ENCODE peak calls at places on chromosome 11, in nine cellular contexts. Y, A, G, C, J, W, B, V and N are unnamed samples.

GRCh38 chr11:66887531-66887930 is 30.7 kb downstream of the LRFN4 start:
- DNase-seq in A (no peak), C (no peak), J (no peak), B (no peak), G (no peak), V (no peak), Y (no peak), W (no peak), N (no peak)

GRCh38 chr11:94739331-94739730 is 28.8 kb upstream of the AMOTL1 start:
- DNase-seq in A (no peak), V (no peak), G (no peak), C (no peak), B (no peak), W (no peak), Y (no peak), J (no peak), N (no peak)

GRCh38 chr11:44270403-44271192 is 39.3 kb downstream of the ALX4 start:
- DNase-seq in V (no peak), A (no peak), J (no peak), G (no peak), W (no peak), Y (no peak), B (peak), C (no peak), N (no peak)

GRCh38 chr11:96015911-96016565 is 92.1 kb upstream of the MTMR2 start:
- DNase-seq in Y (no peak), C (no peak), B (no peak), W (no peak), G (peak), V (no peak), J (no peak), A (peak), N (no peak)

GRCh38 chr11:71086687-71087258 is 165.6 kb downstream of the SHANK2 start:
- DNase-seq in B (peak), Y (peak), A (peak), G (no peak), W (peak), J (no peak), C (peak), V (peak), N (peak)

GRCh38 chr11:62137276-62137861 is 13.6 kb downstream of the INCENP start:
- DNase-seq in A (no peak), W (no peak), J (no peak), B (peak), Y (no peak), G (no peak), C (no peak), V (no peak), N (no peak)

GRCh38 chr11:46200537-46201281 is 76.8 kb upstream of the CREB3L1 start:
- DNase-seq in Y (no peak), W (no peak), C (no peak), J (no peak), A (no peak), B (no peak), V (no peak), G (no peak), N (peak)

GRCh38 chr11:47485112-47485511 is 36.2 kb upstream of the RAPSN start:
- DNase-seq in A (no peak), C (no peak), J (no peak), G (no peak), W (no peak), Y (no peak), B (no peak), V (no peak), N (no peak)

GRCh38 chr11:119106564-119107537 is at the start of gene C2CD2L:
- DNase-seq in B (peak), Y (peak), G (peak), V (peak), A (peak), W (peak), J (peak), C (peak), N (peak)

GRCh38 chr11:111565111-111565720 is 24.7 kb downstream of the LAYN start:
- DNase-seq in W (peak), A (peak), J (peak), V (peak), G (peak), B (peak), Y (peak), C (peak), N (peak)

GRCh38 chr11:3006505-3007260 is 14.6 kb upstream of the NAP1L4 start:
- DNase-seq in G (peak), B (no peak), J (no peak), C (peak), W (no peak), Y (no peak), A (no peak), V (no peak), N (no peak)

DNA sequence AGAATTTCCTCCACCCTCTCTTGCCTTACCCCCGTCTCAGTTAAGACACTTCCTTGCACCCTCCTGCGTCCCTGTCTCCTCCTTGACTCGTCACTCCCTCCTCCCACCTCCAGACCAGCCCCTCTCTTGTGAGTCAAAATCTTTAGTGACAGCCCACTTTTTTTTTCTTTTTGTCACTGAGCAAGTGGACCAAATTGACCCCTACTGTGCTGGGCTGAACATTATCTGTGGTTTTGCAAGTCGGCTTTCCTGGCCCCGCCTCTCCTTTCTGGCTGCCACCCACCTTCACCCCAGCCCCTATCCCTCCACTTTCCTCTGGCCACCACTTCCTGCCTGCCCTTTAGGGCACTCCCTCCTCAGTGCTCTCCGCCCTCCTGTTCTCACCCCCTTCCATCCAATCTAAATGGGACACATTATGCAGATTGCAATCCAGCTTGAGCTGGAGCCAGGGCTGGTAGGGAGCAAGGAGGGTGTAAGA is at the start of gene APLNR:
- DNase-seq in B (no peak), C (no peak), A (no peak), J (no peak), V (no peak), Y (no peak), G (no peak), W (no peak), N (no peak)
- H3K4me3 ChIP-seq in B (no peak), C (no peak), A (no peak), J (no peak), V (no peak), Y (no peak), G (no peak), W (no peak), N (no peak)

GRCh38 chr11:35461917-35462316 is 42.6 kb upstream of the SLC1A2 start:
- DNase-seq in G (no peak), J (no peak), B (no peak), V (no peak), Y (no peak), A (no peak), C (no peak), W (no peak), N (no peak)
- TF ChIP-seq CTCF in G (no peak), J (no peak), B (no peak), V (no peak), Y (no peak), A (no peak), C (no peak), W (no peak), N (no peak)

DNA sequence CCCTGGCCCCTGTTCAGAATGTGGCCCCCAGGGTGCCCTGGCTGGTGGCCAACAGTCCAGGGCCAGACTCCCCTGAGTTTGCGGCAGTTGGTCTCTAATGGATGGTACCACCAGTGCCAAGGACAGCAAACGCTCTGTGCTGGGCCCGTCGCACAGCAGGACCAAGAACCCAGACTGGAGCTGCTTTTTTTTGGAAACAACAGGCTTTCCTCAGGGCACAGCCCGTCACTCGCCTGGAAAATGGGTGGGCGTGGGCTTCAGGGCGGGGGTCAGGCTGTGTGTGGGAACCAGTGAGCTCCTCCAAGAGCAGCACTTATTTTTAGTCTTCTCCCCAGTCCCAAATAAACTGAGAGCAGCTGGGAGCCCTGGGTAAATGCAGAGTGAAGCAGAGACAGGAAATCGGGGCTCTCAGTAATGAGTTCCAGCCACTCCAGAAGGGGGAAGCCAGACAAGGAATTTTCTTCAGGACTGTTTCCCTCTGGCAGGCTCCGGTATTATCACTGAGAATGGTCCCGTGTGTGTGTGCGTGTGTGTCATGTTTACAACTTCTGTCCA is 62.9 kb downstream of the PPFIBP2 start:
- DNase-seq in B (peak), C (no peak), Y (peak), A (no peak), G (no peak), J (no peak), W (no peak), V (no peak), N (no peak)
- H3K4me3 ChIP-seq in B (peak), C (no peak), Y (peak), A (no peak), G (no peak), J (no peak), W (no peak), V (no peak), N (peak)

DNA sequence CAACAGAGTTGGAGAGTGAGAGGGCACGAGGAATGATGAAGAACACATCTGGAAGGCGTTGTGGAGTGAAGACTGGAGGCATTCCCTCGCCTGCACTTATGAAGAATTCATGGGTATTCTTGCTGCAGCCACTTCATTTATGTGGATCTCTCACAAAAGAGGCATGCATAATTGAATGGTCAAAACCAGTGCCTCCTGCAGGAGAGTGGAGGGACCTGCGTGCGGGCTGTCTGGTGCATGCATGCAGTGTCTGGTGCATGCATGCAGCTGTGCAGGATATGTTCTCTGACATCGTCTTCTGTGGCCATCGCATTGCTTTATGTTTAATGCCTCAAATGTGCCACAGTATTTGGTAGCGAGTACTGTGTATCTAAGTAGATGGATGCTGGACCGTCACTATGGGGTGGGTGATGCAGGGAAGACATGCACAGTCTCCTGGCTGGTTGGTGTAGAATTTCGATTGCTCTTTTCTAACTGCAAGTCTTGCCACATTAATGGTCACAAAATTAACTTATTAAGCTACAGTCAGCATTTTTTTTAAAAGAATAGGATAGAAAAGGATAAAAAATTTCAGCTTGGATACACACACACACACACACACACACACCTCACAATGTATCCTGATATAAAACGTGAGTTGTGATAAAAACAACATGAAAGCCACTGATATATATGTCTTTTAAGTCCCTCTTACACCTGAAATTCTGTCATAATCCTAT is 20.9 kb upstream of the NTM start:
- DNase-seq in Y (no peak), J (no peak), V (no peak), G (no peak), A (no peak), B (no peak), C (no peak), W (no peak), N (no peak)
- TF ChIP-seq CTCF in Y (no peak), J (no peak), V (no peak), G (no peak), A (no peak), B (no peak), C (no peak), W (no peak), N (no peak)

GRCh38 chr11:69138265-69138664 is 17.5 kb upstream of the SMIM38 start:
- DNase-seq in A (no peak), Y (no peak), C (no peak), G (no peak), W (peak), J (no peak), V (peak), B (peak), N (peak)
- H3K4me3 ChIP-seq in A (no peak), Y (no peak), C (no peak), G (no peak), W (no peak), J (no peak), V (no peak), B (no peak), N (no peak)

GRCh38 chr11:90635145-90635544 is 412.3 kb upstream of the CHORDC1 start:
- DNase-seq in A (no peak), C (no peak), Y (no peak), J (no peak), G (no peak), V (no peak), B (no peak), W (no peak), N (no peak)

GRCh38 chr11:90635886-90636285 is 413.0 kb upstream of the CHORDC1 start:
- DNase-seq in V (no peak), W (no peak), G (no peak), B (no peak), Y (no peak), C (no peak), A (no peak), J (no peak), N (no peak)

GRCh38 chr11:90639687-90640086 is 416.8 kb upstream of the CHORDC1 start:
- DNase-seq in W (peak), G (no peak), V (peak), A (no peak), B (peak), C (no peak), J (no peak), Y (no peak), N (peak)
- TF ChIP-seq CTCF in W (peak), G (no peak), V (peak), A (peak), B (peak), C (no peak), J (peak), Y (no peak), N (peak)